ENCODE peak calls at places on chromosomes 7 and 10, in nine cellular contexts. D, B, L, P, T, G, M, W and Y are unnamed samples.

GRCh38 chr7:129952164-129952652 is 552 bp downstream of the UBE2H start:
- DNase-seq in M (no peak), W (peak), T (peak), L (no peak), B (peak), P (peak), G (peak), D (no peak), Y (no peak)

GRCh38 chr10:70293169-70293813 is 9.5 kb upstream of the NPFFR1 start:
- DNase-seq in B (peak), T (no peak), P (no peak), L (no peak), G (no peak), M (no peak), W (peak), D (no peak), Y (no peak)

GRCh38 chr7:16999541-17000266 is 117.9 kb upstream of the AGR3 start:
- DNase-seq in W (no peak), T (no peak), L (no peak), G (no peak), B (no peak), P (no peak), M (no peak), D (no peak), Y (no peak)

GRCh38 chr10:2985729-2986232 is 81.6 kb upstream of the PFKP start:
- DNase-seq in T (peak), P (no peak), G (peak), L (no peak), M (no peak), W (no peak), B (no peak), D (no peak), Y (peak)

GRCh38 chr7:156386097-156386496 is 254.5 kb upstream of the RNF32 start:
- DNase-seq in W (no peak), D (no peak), B (no peak), T (no peak), G (peak), P (no peak), M (no peak), L (no peak), Y (no peak)

GRCh38 chr7:41858196-41858595 is 155.3 kb upstream of the INHBA start:
- DNase-seq in P (no peak), L (no peak), G (no peak), D (no peak), M (no peak), W (no peak), B (no peak), T (peak), Y (peak)

GRCh38 chr7:83289396-83289993 is 126.8 kb upstream of the PCLO start:
- DNase-seq in D (no peak), L (no peak), T (no peak), G (no peak), B (no peak), P (no peak), M (no peak), W (no peak), Y (no peak)

GRCh38 chr10:13227031-13227430 is 7.1 kb downstream of the UCMA start:
- DNase-seq in B (no peak), T (no peak), P (no peak), D (no peak), L (no peak), W (no peak), M (no peak), G (no peak), Y (no peak)

GRCh38 chr10:116211682-116212081 is 61.3 kb downstream of the GFRA1 start:
- DNase-seq in D (peak), B (no peak), W (no peak), M (no peak), L (no peak), T (peak), G (peak), P (no peak), Y (peak)

GRCh38 chr10:78730754-78731153 is 338.0 kb upstream of the ZMIZ1 start:
- DNase-seq in W (no peak), G (no peak), T (no peak), L (no peak), B (no peak), M (no peak), D (no peak), P (no peak), Y (no peak)

GRCh38 chr10:91887075-91887899 is 22.0 kb downstream of the FGFBP3 start:
- DNase-seq in D (no peak), P (peak), W (no peak), T (peak), G (peak), M (no peak), B (no peak), L (no peak), Y (peak)

GRCh38 chr7:103059471-103059870 is 15.1 kb downstream of the FBXL13 start:
- DNase-seq in T (no peak), L (no peak), G (no peak), D (no peak), M (no peak), B (no peak), W (no peak), P (no peak), Y (no peak)

GRCh38 chr7:128794020-128794419 is 2.3 kb downstream of the CCDC136 start:
- DNase-seq in B (peak), W (peak), T (no peak), G (peak), D (no peak), M (no peak), L (no peak), P (no peak), Y (no peak)

GRCh38 chr7:155219947-155220769 is 77.5 kb upstream of the INSIG1 start:
- DNase-seq in T (peak), G (no peak), L (no peak), D (no peak), W (no peak), P (no peak), B (no peak), M (no peak), Y (no peak)

GRCh38 chr10:29689001-29689400 is 54.2 kb upstream of the SVIL start:
- DNase-seq in M (no peak), W (no peak), L (no peak), T (peak), G (peak), D (no peak), B (no peak), P (no peak), Y (peak)

GRCh38 chr10:84296071-84296981 is 32.1 kb upstream of the CCSER2 start:
- DNase-seq in T (peak), D (no peak), M (no peak), G (no peak), L (no peak), B (no peak), W (no peak), P (no peak), Y (peak)

GRCh38 chr10:73307203-73307800 is 51.4 kb downstream of the CFAP70 start:
- DNase-seq in L (no peak), B (no peak), P (no peak), D (no peak), W (no peak), G (no peak), M (no peak), T (no peak), Y (no peak)

GRCh38 chr10:30671011-30671616 is 41.6 kb upstream of the LYZL2 start:
- DNase-seq in L (no peak), D (peak), M (no peak), T (peak), W (peak), P (peak), G (peak), B (peak), Y (peak)

GRCh38 chr10:129033354-129033729 is 433.7 kb upstream of the MGMT start:
- DNase-seq in T (no peak), P (no peak), G (no peak), D (no peak), W (no peak), L (no peak), B (no peak), M (no peak), Y (no peak)

GRCh38 chr10:68052463-68052862 is 22.6 kb downstream of the HERC4 start:
- DNase-seq in P (no peak), D (no peak), B (no peak), L (no peak), M (no peak), T (peak), W (no peak), G (no peak), Y (no peak)

GRCh38 chr10:2978574-2979266 is 88.6 kb upstream of the PFKP start:
- DNase-seq in L (no peak), M (no peak), G (no peak), P (no peak), D (no peak), T (no peak), W (no peak), B (no peak), Y (no peak)

GRCh38 chr7:38451840-38452239 is 178.4 kb upstream of the TARP start:
- DNase-seq in G (peak), T (peak), B (no peak), D (no peak), L (no peak), W (no peak), P (peak), M (no peak), Y (peak)

GRCh38 chr10:17548786-17549185 is 68.4 kb downstream of the HACD1 start:
- DNase-seq in P (no peak), M (no peak), D (no peak), L (no peak), B (no peak), W (no peak), G (no peak), T (no peak), Y (no peak)

GRCh38 chr7:45430397-45430796 is 143.8 kb upstream of the ADCY1 start:
- DNase-seq in M (no peak), W (no peak), P (no peak), B (no peak), G (no peak), D (no peak), L (no peak), T (no peak), Y (no peak)

GRCh38 chr10:108465871-108466641 is 1301.5 kb upstream of the SORCS1 start:
- DNase-seq in B (no peak), G (no peak), W (no peak), P (no peak), T (peak), M (no peak), L (no peak), D (no peak), Y (no peak)

GRCh38 chr10:15370741-15371701 is at the start of gene FAM171A1:
- DNase-seq in T (peak), P (no peak), L (peak), G (peak), M (no peak), D (no peak), B (no peak), W (no peak), Y (no peak)

GRCh38 chr10:14586901-14587300 is 187.8 kb downstream of the FAM107B start:
- DNase-seq in P (no peak), M (no peak), D (no peak), G (no peak), W (no peak), L (no peak), B (no peak), T (no peak), Y (no peak)

GRCh38 chr7:79455173-79455790 is 1.8 kb upstream of the MAGI2 start:
- DNase-seq in G (no peak), L (no peak), D (no peak), M (no peak), W (no peak), B (no peak), T (no peak), P (no peak), Y (no peak)

GRCh38 chr7:131623154-131623553 is 66.7 kb upstream of the PODXL start:
- DNase-seq in L (no peak), D (no peak), W (no peak), P (no peak), T (no peak), B (no peak), M (no peak), G (no peak), Y (peak)

GRCh38 chr10:21078410-21079329 is 181.6 kb upstream of the NEBL start:
- DNase-seq in B (peak), P (peak), W (peak), D (peak), M (peak), T (peak), L (no peak), G (peak), Y (peak)

GRCh38 chr10:34102237-34102673 is 712.8 kb downstream of the PARD3 start:
- DNase-seq in B (no peak), M (no peak), T (peak), W (no peak), P (no peak), L (no peak), D (no peak), G (no peak), Y (peak)

GRCh38 chr10:1638889-1639418 is 98.4 kb downstream of the ADARB2 start:
- DNase-seq in B (no peak), T (no peak), M (peak), P (no peak), D (no peak), W (no peak), L (no peak), G (peak), Y (no peak)

GRCh38 chr7:134686782-134687181 is 40.1 kb downstream of the BPGM start:
- DNase-seq in B (no peak), P (no peak), W (no peak), L (no peak), G (peak), M (no peak), T (peak), D (no peak), Y (no peak)

GRCh38 chr7:140417456-140418155 is 13.7 kb downstream of the RAB19 start:
- DNase-seq in G (no peak), P (peak), T (no peak), B (peak), D (no peak), L (no peak), W (no peak), M (peak), Y (no peak)

GRCh38 chr10:60646966-60647796 is 131.1 kb upstream of the CDK1 start:
- DNase-seq in M (no peak), D (peak), P (peak), W (peak), L (no peak), G (peak), B (peak), T (peak), Y (peak)